ENCODE peak calls at places on chromosomes 7 and 10, in five cellular contexts. Z is esophagus muscularis mucosa, I is A549, J is fibroblast of villous mesenchyme, E is sigmoid colon. Q is an unnamed sample.
A peak's percentile ranks its signal among the peaks of the same experiment; 100 is the strongest.

GRCh38 chr10:73597346-73597745 is 6.2 kb upstream of the USP54 start:
- DNase-seq in Z (no peak), I (no peak), J (no peak), E (no peak), Q (no peak)

GRCh38 chr10:86650151-86650550 is 4.2 kb upstream of the OPN4 start:
- DNase-seq in Z (no peak), I (no peak), J (no peak), E (peak; percentile 48), Q (no peak)

GRCh38 chr10:103840747-103841085 is 14.7 kb downstream of the SH3PXD2A start:
- DNase-seq in Z (no peak), I (no peak), J (no peak), E (no peak), Q (no peak)

GRCh38 chr7:143388051-143388450 is 6.9 kb downstream of the ZYX start:
- DNase-seq in Z (no peak), I (no peak), J (no peak), E (peak; percentile 63), Q (no peak)

GRCh38 chr10:94997763-94998174 is 59.3 kb downstream of the CYP2C9 start:
- DNase-seq in Z (no peak), I (no peak), J (no peak), E (no peak), Q (no peak)

GRCh38 chr7:156836443-156836842 is 56.5 kb downstream of the LMBR1 start:
- DNase-seq in Z (no peak), I (no peak), J (no peak), E (no peak), Q (no peak)

GRCh38 chr7:117825132-117825531 is 48.1 kb downstream of the CTTNBP2 start:
- DNase-seq in Z (no peak), I (no peak), J (peak; percentile 74), E (no peak), Q (no peak)

GRCh38 chr7:100266576-100267354 is 40.7 kb upstream of the SPDYE3 start:
- DNase-seq in Z (no peak), I (no peak), J (no peak), E (no peak), Q (no peak)

GRCh38 chr10:32556996-32557395 is 111.1 kb downstream of the CCDC7 start:
- DNase-seq in Z (no peak), I (no peak), J (no peak), E (no peak), Q (no peak)

GRCh38 chr7:81691199-81691821 is 78.5 kb downstream of the HGF start:
- DNase-seq in Z (no peak), I (no peak), J (peak; percentile 50), E (no peak), Q (no peak)

GRCh38 chr7:70525991-70526390 is 606.0 kb upstream of the GALNT17 start:
- DNase-seq in Z (no peak), I (no peak), J (no peak), E (no peak), Q (no peak)

GRCh38 chr7:93046641-93047040 is 71.1 kb downstream of the SAMD9 start:
- DNase-seq in Z (no peak), I (no peak), J (no peak), E (no peak), Q (no peak)

GRCh38 chr7:17677408-17677807 is 262.9 kb downstream of the SNX13 start:
- DNase-seq in Z (no peak), I (no peak), J (peak; percentile 60), E (no peak), Q (no peak)

GRCh38 chr7:19958309-19958896 is 185.0 kb upstream of the TMEM196 start:
- DNase-seq in Z (no peak), I (peak; percentile 63), J (peak; percentile 77), E (no peak), Q (no peak)

GRCh38 chr7:101362334-101363195 is at the start of gene COL26A1:
- DNase-seq in Z (no peak), I (peak; percentile 69), J (peak; percentile 7), E (no peak), Q (peak; percentile 88)

GRCh38 chr7:135377171-135377570 is 132.7 kb downstream of the CNOT4 start:
- DNase-seq in Z (no peak), I (no peak), J (no peak), E (no peak), Q (no peak)

GRCh38 chr7:73892003-73892975 is 31.3 kb downstream of the TMEM270 start:
- DNase-seq in Z (no peak), I (no peak), J (peak; percentile 42), E (no peak), Q (no peak)

GRCh38 chr7:102432476-102433318 is 678 bp upstream of the ORAI2 start:
- DNase-seq in Z (no peak), I (no peak), J (no peak), E (no peak), Q (no peak)

GRCh38 chr10:9302142-9302746 is 1247.8 kb downstream of the GATA3 start:
- DNase-seq in Z (no peak), I (peak; percentile 16), J (peak; percentile 54), E (no peak), Q (no peak)

GRCh38 chr10:9301554-9301953 is 1247.1 kb downstream of the GATA3 start:
- DNase-seq in Z (no peak), I (no peak), J (no peak), E (no peak), Q (no peak)

GRCh38 chr10:9301148-9301547 is 1246.7 kb downstream of the GATA3 start:
- DNase-seq in Z (no peak), I (no peak), J (no peak), E (no peak), Q (no peak)

GRCh38 chr10:9299966-9300365 is 1245.5 kb downstream of the GATA3 start:
- DNase-seq in Z (no peak), I (no peak), J (no peak), E (no peak), Q (no peak)

DNA sequence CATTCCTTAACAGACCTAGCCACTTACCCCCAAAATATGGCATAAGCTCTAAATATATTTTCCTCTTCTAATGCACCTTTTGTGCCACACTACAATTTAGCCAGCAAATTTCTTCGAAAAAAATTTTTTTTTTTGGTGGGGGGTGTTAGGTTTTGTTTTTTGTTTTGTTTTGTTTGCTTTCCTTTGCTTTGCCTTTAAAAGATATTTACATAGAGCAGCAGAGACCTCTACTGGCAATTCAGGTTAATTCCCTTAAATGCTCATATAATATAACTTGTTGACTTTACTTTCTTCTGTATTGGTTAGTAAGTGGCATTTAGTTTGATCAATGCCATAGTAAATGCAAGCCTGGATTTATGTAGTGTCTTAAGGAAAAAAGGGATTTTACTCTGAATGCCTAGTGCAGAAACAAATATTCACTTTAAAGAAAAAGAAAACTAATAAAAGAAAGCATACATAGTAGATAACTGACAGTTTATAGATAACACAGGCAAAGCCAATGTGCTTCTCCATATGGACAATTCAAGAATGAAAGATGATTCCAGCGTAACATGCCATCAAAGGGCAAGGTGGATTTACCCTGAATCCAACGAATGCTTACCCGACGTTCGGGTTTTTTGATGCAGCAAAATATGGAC is 1250.6 kb downstream of the GATA3 start:
- DNase-seq in Z (no peak), I (no peak), J (peak; percentile 36), E (no peak), Q (no peak)
- TF ChIP-seq CTCF in Z (no peak), I (peak; percentile 74), J (peak; percentile 44), E (no peak), Q (peak; percentile 54)

GRCh38 chr10:99964791-99965190 is 45.0 kb downstream of the DNMBP start:
- DNase-seq in Z (no peak), I (no peak), J (peak; percentile 51), E (no peak), Q (no peak)
- TF ChIP-seq CTCF in Z (no peak), I (peak; percentile 36), J (peak; percentile 16), E (no peak), Q (peak; percentile 47)

GRCh38 chr7:159117366-159118219 is 27.1 kb downstream of the VIPR2 start:
- DNase-seq in Z (no peak), I (no peak), J (no peak), E (peak; percentile 55), Q (no peak)

GRCh38 chr7:159114096-159114495 is 30.6 kb downstream of the VIPR2 start:
- DNase-seq in Z (no peak), I (no peak), J (no peak), E (no peak), Q (no peak)

GRCh38 chr7:159114981-159115380 is 29.7 kb downstream of the VIPR2 start:
- DNase-seq in Z (no peak), I (no peak), J (no peak), E (peak; percentile 70), Q (no peak)

GRCh38 chr7:159116581-159117339 is 27.9 kb downstream of the VIPR2 start:
- DNase-seq in Z (no peak), I (no peak), J (no peak), E (no peak), Q (no peak)

GRCh38 chr7:159115601-159116501 is 28.8 kb downstream of the VIPR2 start:
- DNase-seq in Z (no peak), I (no peak), J (no peak), E (peak; percentile 61), Q (no peak)
- TF ChIP-seq CTCF in Z (no peak), I (no peak), J (no peak), E (no peak), Q (no peak)

GRCh38 chr7:129370812-129371211 is 63.4 kb upstream of the STRIP2 start:
- DNase-seq in Z (no peak), I (no peak), J (peak; percentile 13), E (no peak), Q (no peak)
- TF ChIP-seq CTCF in Z (no peak), I (no peak), J (no peak), E (no peak), Q (no peak)

DNA sequence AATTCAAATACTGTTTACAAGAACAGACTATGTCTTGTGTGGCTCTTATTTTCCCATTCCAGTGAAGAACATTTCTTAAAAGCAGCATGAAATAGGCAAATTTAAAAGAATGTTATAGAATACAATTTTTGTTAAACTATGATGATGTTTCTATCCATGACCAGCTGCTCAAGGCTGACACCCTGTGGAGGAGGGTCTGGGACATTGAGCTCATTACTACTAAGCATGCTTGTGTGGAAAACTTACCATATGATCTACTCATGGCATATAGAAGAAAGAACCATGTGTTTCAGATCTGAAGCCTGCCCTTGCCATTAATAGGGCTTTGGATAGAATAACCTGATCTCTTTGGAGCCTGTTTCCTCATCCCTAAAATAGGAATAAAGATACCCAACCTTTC is 125.0 kb downstream of the FOXP2 start:
- DNase-seq in Z (no peak), I (no peak), J (peak; percentile 28), E (no peak), Q (no peak)
- TF ChIP-seq CTCF in Z (peak; percentile 24), I (peak; percentile 42), J (peak; percentile 50), E (peak; percentile 18), Q (peak; percentile 75)

Q was measured in osteocyte.